ENCODE peak calls at places on chromosomes 11 and 22, in seven cellular contexts. I, O, K, M, J, H and S are unnamed samples.

GRCh38 chr11:90532125-90532524 is 309.3 kb upstream of the CHORDC1 start:
- DNase-seq in O (no peak), I (no peak), J (no peak), K (no peak), M (no peak), H (no peak), S (no peak)

GRCh38 chr22:44172370-44173108 is 8.2 kb upstream of the PARVG start:
- DNase-seq in I (no peak), H (peak), O (peak), M (no peak), K (no peak), J (no peak), S (no peak)

GRCh38 chr22:50282361-50283144 is 12.4 kb upstream of the MAPK11 start:
- DNase-seq in O (no peak), H (no peak), I (no peak), K (peak), J (no peak), M (no peak), S (no peak)

GRCh38 chr11:6646631-6647281 is 8.9 kb downstream of the DCHS1 start:
- DNase-seq in K (no peak), I (no peak), O (no peak), M (no peak), H (peak), J (no peak), S (no peak)

GRCh38 chr11:66369073-66369894 is 2.3 kb downstream of the SLC29A2 start:
- DNase-seq in O (no peak), K (no peak), H (no peak), I (no peak), J (no peak), M (no peak), S (no peak)

GRCh38 chr11:8247312-8247711 is 16.4 kb downstream of the LMO1 start:
- DNase-seq in I (no peak), K (no peak), J (peak), H (no peak), M (peak), O (no peak), S (no peak)

GRCh38 chr11:78192223-78192719 is 3.6 kb downstream of the USP35 start:
- DNase-seq in K (peak), H (no peak), I (no peak), J (no peak), M (no peak), O (peak), S (no peak)

GRCh38 chr11:68942751-68943271 is 38.0 kb downstream of the MRGPRD start:
- DNase-seq in K (no peak), J (no peak), M (no peak), H (no peak), I (no peak), O (no peak), S (no peak)

GRCh38 chr11:47179655-47179991 is 2.9 kb upstream of the ARFGAP2 start:
- DNase-seq in H (no peak), I (no peak), K (peak), M (peak), O (peak), J (no peak), S (no peak)

GRCh38 chr11:57493507-57494503 is 21.7 kb downstream of the SLC43A1 start:
- DNase-seq in K (no peak), I (no peak), H (no peak), O (no peak), M (peak), J (peak), S (no peak)